ENCODE peak calls at places on chromosomes 1 and 21, in six cellular contexts. A, D, B, V, W and Z are unnamed samples.

GRCh38 chr1:3069491-3070303 is 694 bp downstream of the PRDM16 start:
- DNase-seq in V (no peak), B (no peak), W (peak; percentile 46), A (no peak), D (peak; percentile 47), Z (no peak)

GRCh38 chr1:192575499-192576189 is at the start of gene RGS1:
- DNase-seq in V (peak; percentile 72), B (no peak), A (no peak), D (no peak), W (no peak), Z (peak; percentile 7)

GRCh38 chr1:201505505-201505893 is 1.4 kb downstream of the CSRP1 start:
- DNase-seq in A (no peak), V (no peak), B (no peak), D (peak; percentile 91), W (peak; percentile 85), Z (no peak)

GRCh38 chr21:46115441-46116188 is 17.7 kb downstream of the COL6A2 start:
- DNase-seq in V (no peak), W (no peak), B (no peak), A (no peak), D (no peak), Z (no peak)

GRCh38 chr1:25743164-25744139 is 56.5 kb upstream of the SELENON start:
- DNase-seq in V (no peak), W (no peak), B (peak; percentile 73), D (peak; percentile 85), A (peak; percentile 38), Z (peak; percentile 59)

GRCh38 chr21:28773036-28773435 is 219.6 kb downstream of the LTN1 start:
- DNase-seq in W (no peak), A (no peak), B (no peak), V (no peak), D (no peak), Z (no peak)

GRCh38 chr1:224116131-224116530 is 2.2 kb downstream of the FBXO28 start:
- DNase-seq in D (peak; percentile 72), V (peak; percentile 61), A (no peak), B (peak; percentile 56), W (peak; percentile 56), Z (peak; percentile 83)

GRCh38 chr1:50368179-50369007 is 54.9 kb downstream of the DMRTA2 start:
- DNase-seq in V (peak; percentile 29), W (peak; percentile 24), D (peak; percentile 27), A (peak; percentile 19), B (no peak), Z (peak; percentile 26)

GRCh38 chr1:37718901-37719571 is 26.7 kb downstream of the CDCA8 start:
- DNase-seq in A (no peak), D (no peak), V (no peak), W (no peak), B (no peak), Z (no peak)

GRCh38 chr1:192530254-192530653 is 45.3 kb upstream of the RGS1 start:
- DNase-seq in B (no peak), A (no peak), W (no peak), D (peak; percentile 57), V (no peak), Z (no peak)

GRCh38 chr1:32400876-32401631 is 6.8 kb upstream of the BSDC1 start:
- DNase-seq in V (peak; percentile 35), D (peak; percentile 86), B (peak; percentile 18), A (peak; percentile 72), W (peak; percentile 89), Z (peak; percentile 63)

GRCh38 chr1:239947789-239948188 is 143.9 kb upstream of the FMN2 start:
- DNase-seq in B (no peak), W (peak; percentile 19), D (no peak), A (no peak), V (no peak), Z (no peak)

GRCh38 chr1:155872527-155872926 is 13.2 kb downstream of the SYT11 start:
- DNase-seq in B (no peak), A (peak; percentile 67), W (no peak), D (no peak), V (no peak), Z (peak; percentile 84)

GRCh38 chr1:166716620-166717019 is 122.7 kb upstream of the POGK start:
- DNase-seq in B (no peak), W (no peak), V (no peak), D (no peak), A (no peak), Z (no peak)